ENCODE peak calls at places on chromosomes 12 and 14, in six cellular contexts. J, A, U, L, P and T are unnamed samples.

GRCh38 chr12:78880078-78880477 is 15.5 kb downstream of the SYT1 start:
- DNase-seq in J (no peak), A (no peak), U (no peak), L (no peak), P (no peak), T (no peak)

GRCh38 chr14:22918519-22918808 is 485 bp downstream of the RBM23 start:
- DNase-seq in J (no peak), A (no peak), U (no peak), L (no peak), P (no peak), T (no peak)

GRCh38 chr12:66740257-66740656 is 61.4 kb upstream of the GRIP1 start:
- DNase-seq in J (peak), A (no peak), U (no peak), L (no peak), P (no peak), T (no peak)

GRCh38 chr12:45644521-45644920 is 85.0 kb upstream of the ARID2 start:
- DNase-seq in J (no peak), A (no peak), U (no peak), L (no peak), P (no peak), T (peak)

GRCh38 chr12:96226401-96226800 is 32.2 kb downstream of the ELK3 start:
- DNase-seq in J (no peak), A (no peak), U (no peak), L (no peak), P (no peak), T (no peak)

GRCh38 chr14:98945611-98946570 is 326.1 kb downstream of the BCL11B start:
- DNase-seq in J (no peak), A (no peak), U (no peak), L (no peak), P (no peak), T (no peak)

GRCh38 chr12:27778206-27778605 is 1.8 kb upstream of the KLHL42 start:
- DNase-seq in J (no peak), A (no peak), U (no peak), L (no peak), P (no peak), T (no peak)

GRCh38 chr12:53452159-53453077 is 516 bp downstream of the PCBP2 start:
- DNase-seq in J (peak), A (peak), U (peak), L (peak), P (peak), T (peak)

GRCh38 chr14:74302160-74302628 is 540 bp downstream of the ABCD4 start:
- DNase-seq in J (peak), A (peak), U (no peak), L (peak), P (no peak), T (peak)

GRCh38 chr12:66279127-66279712 is 23.1 kb upstream of the HELB start:
- DNase-seq in J (no peak), A (peak), U (no peak), L (peak), P (no peak), T (peak)

GRCh38 chr14:36738269-36738668 is 76.6 kb downstream of the PAX9 start:
- DNase-seq in J (no peak), A (no peak), U (no peak), L (no peak), P (no peak), T (no peak)

GRCh38 chr12:104673294-104674062 is 216.7 kb downstream of the CHST11 start:
- DNase-seq in J (no peak), A (no peak), U (no peak), L (no peak), P (no peak), T (peak)

GRCh38 chr12:1517007-1517406 is 77.4 kb downstream of the FBXL14 start:
- DNase-seq in J (peak), A (no peak), U (peak), L (no peak), P (no peak), T (peak)

GRCh38 chr12:66901136-66901932 is 222.5 kb upstream of the GRIP1 start:
- DNase-seq in J (no peak), A (no peak), U (no peak), L (no peak), P (no peak), T (no peak)

GRCh38 chr12:108597559-108598471 is at the start of gene TMEM119:
- DNase-seq in J (no peak), A (no peak), U (peak), L (no peak), P (no peak), T (peak)

GRCh38 chr12:131087302-131087818 is 133.7 kb downstream of the ADGRD1 start:
- DNase-seq in J (peak), A (no peak), U (no peak), L (no peak), P (peak), T (no peak)

GRCh38 chr12:75862692-75863471 is 168.7 kb downstream of the PHLDA1 start:
- DNase-seq in J (peak), A (no peak), U (peak), L (peak), P (no peak), T (peak)

GRCh38 chr14:94679106-94679819 is 67.1 kb downstream of the SERPINA3 start:
- DNase-seq in J (no peak), A (no peak), U (no peak), L (no peak), P (peak), T (peak)

GRCh38 chr12:93302331-93303229 is 75.1 kb upstream of the NUDT4 start:
- DNase-seq in J (no peak), A (no peak), U (no peak), L (no peak), P (no peak), T (peak)

GRCh38 chr14:74468513-74468912 is 24.6 kb downstream of the NPC2 start:
- DNase-seq in J (no peak), A (no peak), U (no peak), L (no peak), P (no peak), T (no peak)

GRCh38 chr12:69527506-69528272 is 57.5 kb downstream of the FRS2 start:
- DNase-seq in J (peak), A (no peak), U (peak), L (no peak), P (no peak), T (peak)

GRCh38 chr12:110798461-110798860 is 48.3 kb upstream of the CCDC63 start:
- DNase-seq in J (no peak), A (no peak), U (no peak), L (no peak), P (no peak), T (peak)

GRCh38 chr14:92105845-92106094 is 612 bp downstream of the ATXN3 start:
- DNase-seq in J (no peak), A (no peak), U (peak), L (no peak), P (peak), T (peak)

GRCh38 chr14:80100681-80101080 is 110.6 kb downstream of the DIO2 start:
- DNase-seq in J (no peak), A (no peak), U (no peak), L (no peak), P (no peak), T (no peak)

GRCh38 chr12:124994435-124994975 is 1.1 kb downstream of the BRI3BP start:
- DNase-seq in J (no peak), A (no peak), U (no peak), L (no peak), P (peak), T (peak)

GRCh38 chr14:79820866-79821535 is 390.3 kb downstream of the DIO2 start:
- DNase-seq in J (no peak), A (no peak), U (no peak), L (no peak), P (no peak), T (no peak)

GRCh38 chr14:74400328-74400727 is 25.7 kb downstream of the SYNDIG1L start:
- DNase-seq in J (no peak), A (no peak), U (no peak), L (peak), P (no peak), T (peak)

GRCh38 chr14:32507029-32507984 is 178.2 kb downstream of the AKAP6 start:
- DNase-seq in J (peak), A (no peak), U (peak), L (peak), P (no peak), T (peak)

GRCh38 chr14:106556665-106557289 is 1030.4 kb downstream of the TMEM121 start:
- DNase-seq in J (no peak), A (peak), U (no peak), L (no peak), P (no peak), T (peak)

GRCh38 chr14:30559638-30560071 is 697 bp downstream of the G2E3 start:
- DNase-seq in J (no peak), A (no peak), U (no peak), L (no peak), P (no peak), T (peak)

GRCh38 chr12:32120419-32120818 is 13.8 kb downstream of the BICD1 start:
- DNase-seq in J (no peak), A (no peak), U (no peak), L (no peak), P (no peak), T (no peak)

GRCh38 chr12:32110942-32111341 is 4.3 kb downstream of the BICD1 start:
- DNase-seq in J (no peak), A (no peak), U (no peak), L (no peak), P (no peak), T (no peak)

GRCh38 chr12:32116897-32117296 is 10.2 kb downstream of the BICD1 start:
- DNase-seq in J (no peak), A (no peak), U (no peak), L (no peak), P (no peak), T (peak)

GRCh38 chr12:32118806-32119205 is 12.2 kb downstream of the BICD1 start:
- DNase-seq in J (no peak), A (no peak), U (no peak), L (no peak), P (no peak), T (no peak)

GRCh38 chr12:32115404-32116104 is 8.9 kb downstream of the BICD1 start:
- DNase-seq in J (peak), A (no peak), U (peak), L (peak), P (peak), T (peak)
- H3K4me3 ChIP-seq in J (no peak), A (no peak), U (no peak), L (no peak), P (no peak), T (no peak)

GRCh38 chr12:128420163-128420562 is 153.2 kb downstream of the TMEM132C start:
- DNase-seq in J (no peak), A (no peak), U (no peak), L (no peak), P (no peak), T (no peak)

GRCh38 chr12:128418944-128419343 is 152.0 kb downstream of the TMEM132C start:
- DNase-seq in J (no peak), A (no peak), U (no peak), L (no peak), P (no peak), T (peak)

GRCh38 chr12:128415036-128415560 is 148.1 kb downstream of the TMEM132C start:
- DNase-seq in J (no peak), A (no peak), U (no peak), L (no peak), P (no peak), T (no peak)
- H3K4me3 ChIP-seq in J (no peak), A (no peak), U (no peak), L (no peak), P (no peak), T (no peak)

DNA sequence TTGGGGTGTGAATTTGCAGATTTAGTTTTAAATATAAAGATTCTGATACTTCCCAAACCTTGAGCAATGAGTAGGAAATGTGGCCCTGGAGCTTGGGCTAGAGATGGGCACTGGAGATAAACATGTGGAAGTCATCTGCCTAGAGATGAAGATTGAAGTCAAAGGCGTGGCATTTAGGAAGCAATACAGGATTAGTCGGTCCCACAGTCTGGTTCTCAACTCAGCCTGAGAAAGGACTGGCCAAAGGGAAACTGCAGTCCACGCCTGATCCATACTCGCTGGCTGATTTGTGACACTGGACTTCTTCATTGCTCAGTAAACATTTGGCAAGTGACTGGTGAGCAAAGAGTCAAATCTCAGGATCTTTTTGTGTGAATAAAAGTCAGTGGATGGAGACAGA is 268.2 kb upstream of the ATP2B1 start:
- DNase-seq in J (no peak), A (no peak), U (no peak), L (no peak), P (no peak), T (no peak)
- H3K4me3 ChIP-seq in J (no peak), A (no peak), U (no peak), L (no peak), P (no peak), T (no peak)

GRCh38 chr12:4272014-4272975 is 1.3 kb upstream of the CCND2 start:
- DNase-seq in J (no peak), A (peak), U (no peak), L (no peak), P (peak), T (peak)
- H3K4me3 ChIP-seq in J (no peak), A (peak), U (no peak), L (peak), P (peak), T (peak)

GRCh38 chr12:13379531-13379930 is 183.0 kb downstream of the EMP1 start:
- DNase-seq in J (no peak), A (no peak), U (no peak), L (no peak), P (no peak), T (no peak)
- H3K4me3 ChIP-seq in J (no peak), A (no peak), U (no peak), L (no peak), P (no peak), T (no peak)

GRCh38 chr12:48105321-48105866 is 485 bp downstream of the SENP1 start:
- DNase-seq in J (no peak), A (peak), U (no peak), L (peak), P (no peak), T (peak)
- H3K4me3 ChIP-seq in J (peak), A (peak), U (peak), L (peak), P (peak), T (peak)